ENCODE peak calls at places on chromosome 19, in six cellular contexts. Q is CD8-positive, alpha-beta T cell; X is sigmoid colon; G is neural progenitor cell; W is PC-3; F is upper lobe of left lung. H is an unnamed sample.

GRCh38 chr19:35015576-35016351 is 14.5 kb upstream of the SCN1B start:
- DNase-seq in Q (no peak), X (peak; percentile 76), G (no peak), W (no peak), F (no peak), H (no peak)

GRCh38 chr19:41696402-41697197 is 8.5 kb upstream of the CEACAM7 start:
- DNase-seq in Q (no peak), X (peak; percentile 48), G (no peak), W (peak; percentile 28), F (no peak), H (no peak)

GRCh38 chr19:35048911-35049411 is 7.4 kb downstream of the HPN start:
- DNase-seq in Q (no peak), X (no peak), G (no peak), W (no peak), F (peak; percentile 84), H (no peak)

GRCh38 chr19:34959021-34959420 is 5.0 kb downstream of the ZNF792 start:
- DNase-seq in Q (no peak), X (no peak), G (no peak), W (no peak), F (no peak), H (no peak)

GRCh38 chr19:41971363-41971762 is 12.2 kb upstream of the RABAC1 start:
- DNase-seq in Q (no peak), X (no peak), G (no peak), W (no peak), F (no peak), H (no peak)

GRCh38 chr19:35932291-35932936 is 3.8 kb upstream of the LRFN3 start:
- DNase-seq in Q (no peak), X (no peak), G (no peak), W (peak; percentile 16), F (no peak), H (no peak)

GRCh38 chr19:45676851-45677263 is 8.8 kb downstream of the GIPR start:
- DNase-seq in Q (no peak), X (no peak), G (no peak), W (no peak), F (no peak), H (no peak)

GRCh38 chr19:28864024-28864503 is 348.9 kb downstream of the UQCRFS1 start:
- DNase-seq in Q (no peak), X (no peak), G (no peak), W (no peak), F (no peak), H (no peak)

GRCh38 chr19:35357867-35358573 is at the start of gene FFAR3:
- DNase-seq in Q (no peak), X (peak; percentile 67), G (no peak), W (no peak), F (no peak), H (no peak)

GRCh38 chr19:46065486-46065885 is 24.7 kb upstream of the IGFL4 start:
- DNase-seq in Q (no peak), X (no peak), G (no peak), W (peak; percentile 63), F (no peak), H (peak; percentile 52)

GRCh38 chr19:16051254-16052025 is 24.9 kb upstream of the TPM4 start:
- DNase-seq in Q (no peak), X (no peak), G (no peak), W (peak; percentile 15), F (no peak), H (no peak)

GRCh38 chr19:6501740-6502648 is at the start of gene TUBB4A:
- DNase-seq in Q (no peak), X (no peak), G (peak; percentile 56), W (peak; percentile 17), F (peak; percentile 86), H (no peak)

GRCh38 chr19:4343056-4343844 is at the start of gene MPND:
- DNase-seq in Q (peak; percentile 81), X (peak; percentile 95), G (peak; percentile 96), W (peak; percentile 82), F (peak; percentile 99), H (no peak)

GRCh38 chr19:3985643-3986259 is 488 bp upstream of the EEF2 start:
- DNase-seq in Q (no peak), X (no peak), G (no peak), W (no peak), F (no peak), H (no peak)

GRCh38 chr19:48608798-48609263 is 2.3 kb downstream of the SPACA4 start:
- DNase-seq in Q (no peak), X (no peak), G (peak; percentile 68), W (peak; percentile 35), F (no peak), H (no peak)

GRCh38 chr19:4359627-4360000 is 16.3 kb downstream of the MPND start:
- DNase-seq in Q (no peak), X (peak; percentile 71), G (no peak), W (no peak), F (peak; percentile 70), H (no peak)

GRCh38 chr19:41218615-41219507 is at the start of gene AXL:
- DNase-seq in Q (no peak), X (peak; percentile 95), G (peak; percentile 94), W (peak; percentile 56), F (peak; percentile 89), H (peak; percentile 59)

GRCh38 chr19:41330476-41330875 is 20.5 kb downstream of the CCDC97 start:
- DNase-seq in Q (no peak), X (no peak), G (no peak), W (no peak), F (no peak), H (no peak)

GRCh38 chr19:4732680-4733114 is 9.1 kb upstream of the DPP9 start:
- DNase-seq in Q (peak; percentile 12), X (peak; percentile 81), G (peak; percentile 89), W (peak; percentile 87), F (no peak), H (no peak)

GRCh38 chr19:41998246-41999020 is 4.4 kb upstream of the ATP1A3 start:
- DNase-seq in Q (no peak), X (no peak), G (peak; percentile 92), W (peak; percentile 38), F (peak; percentile 88), H (no peak)

GRCh38 chr19:16876904-16877361 is 11.9 kb upstream of the F2RL3 start:
- DNase-seq in Q (no peak), X (no peak), G (no peak), W (peak; percentile 56), F (no peak), H (no peak)

GRCh38 chr19:7292950-7293794 is 1.0 kb downstream of the INSR start:
- DNase-seq in Q (no peak), X (peak; percentile 71), G (peak; percentile 36), W (no peak), F (peak; percentile 91), H (no peak)

GRCh38 chr19:8585057-8585893 is 8.0 kb upstream of the MYO1F start:
- DNase-seq in Q (no peak), X (no peak), G (no peak), W (no peak), F (peak; percentile 81), H (no peak)

GRCh38 chr19:14979136-14979497 is 547 bp downstream of the SLC1A6 start:
- DNase-seq in Q (no peak), X (no peak), G (peak; percentile 60), W (no peak), F (no peak), H (no peak)
- H3K4me3 ChIP-seq in Q (no peak overlapping the region), X (no peak overlapping the region), G (peak overlapping the region; percentile 83), W (peak overlapping the region; percentile 50), F (no peak overlapping the region), H (no peak overlapping the region)

GRCh38 chr19:58154679-58155648 is 4.4 kb upstream of the ZNF329 start:
- DNase-seq in Q (peak; percentile 96), X (peak; percentile 97), G (peak; percentile 99), W (peak; percentile 89), F (peak; percentile 99), H (peak; percentile 62)

GRCh38 chr19:58145849-58146248 is 4.7 kb downstream of the ZNF329 start:
- DNase-seq in Q (no peak), X (no peak), G (no peak), W (no peak), F (no peak), H (no peak)

GRCh38 chr19:58154287-58154678 is 3.7 kb upstream of the ZNF329 start:
- DNase-seq in Q (no peak), X (peak; percentile 69), G (peak; percentile 62), W (no peak), F (no peak), H (no peak)

GRCh38 chr19:58153386-58153785 is 2.8 kb upstream of the ZNF329 start:
- DNase-seq in Q (no peak), X (no peak), G (no peak), W (no peak), F (no peak), H (no peak)

GRCh38 chr19:58150328-58150921 is at the start of gene ZNF329:
- DNase-seq in Q (peak; percentile 82), X (peak; percentile 87), G (peak; percentile 94), W (peak; percentile 93), F (peak; percentile 97), H (peak; percentile 40)
- TF ChIP-seq CTCF in Q (no peak), X (no peak), G (no peak), W (no peak), F (no peak), H (no peak)

DNA sequence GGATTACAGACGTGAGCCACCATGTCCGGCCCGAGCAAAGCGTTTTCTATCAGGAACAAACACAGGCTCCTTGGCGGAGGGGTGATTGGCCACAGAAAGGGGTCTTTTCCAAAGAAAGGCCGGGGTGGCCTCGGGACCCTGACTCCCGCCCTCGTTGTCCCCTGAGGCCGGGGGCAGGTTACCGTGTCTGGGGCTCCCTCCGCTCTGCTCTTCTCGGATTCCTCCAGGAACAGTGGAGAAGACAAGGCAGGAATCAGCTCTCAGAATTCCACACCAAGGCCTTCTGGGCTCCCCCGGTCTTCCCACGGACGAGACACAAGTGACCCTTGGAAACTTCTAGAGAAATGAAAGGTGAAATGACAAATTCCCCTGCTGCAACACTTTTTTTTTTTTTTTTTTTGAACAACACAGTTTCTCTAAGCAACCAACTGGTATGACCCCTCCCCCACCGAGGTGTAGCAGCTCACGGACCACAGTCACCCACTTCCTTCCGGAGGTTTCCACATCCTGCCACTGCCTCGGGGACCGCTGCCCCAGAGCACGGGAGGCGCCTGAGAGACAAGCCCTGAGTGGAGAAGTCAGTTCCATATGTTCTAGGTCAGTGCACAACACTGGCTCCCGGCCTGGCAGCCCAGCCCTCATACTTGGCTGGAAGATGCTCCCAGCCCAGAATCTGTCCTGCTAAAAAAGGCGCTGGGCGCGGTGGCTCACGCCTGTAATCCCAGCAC is 11.0 kb downstream of the MOB3A start:
- DNase-seq in Q (peak; percentile 85), X (peak; percentile 81), G (no peak), W (peak; percentile 59), F (peak; percentile 85), H (no peak)
- H3K4me3 ChIP-seq in Q (peak overlapping the region; percentile 82), X (no peak overlapping the region), G (no peak overlapping the region), W (no peak overlapping the region), F (no peak overlapping the region), H (no peak overlapping the region)

DNA sequence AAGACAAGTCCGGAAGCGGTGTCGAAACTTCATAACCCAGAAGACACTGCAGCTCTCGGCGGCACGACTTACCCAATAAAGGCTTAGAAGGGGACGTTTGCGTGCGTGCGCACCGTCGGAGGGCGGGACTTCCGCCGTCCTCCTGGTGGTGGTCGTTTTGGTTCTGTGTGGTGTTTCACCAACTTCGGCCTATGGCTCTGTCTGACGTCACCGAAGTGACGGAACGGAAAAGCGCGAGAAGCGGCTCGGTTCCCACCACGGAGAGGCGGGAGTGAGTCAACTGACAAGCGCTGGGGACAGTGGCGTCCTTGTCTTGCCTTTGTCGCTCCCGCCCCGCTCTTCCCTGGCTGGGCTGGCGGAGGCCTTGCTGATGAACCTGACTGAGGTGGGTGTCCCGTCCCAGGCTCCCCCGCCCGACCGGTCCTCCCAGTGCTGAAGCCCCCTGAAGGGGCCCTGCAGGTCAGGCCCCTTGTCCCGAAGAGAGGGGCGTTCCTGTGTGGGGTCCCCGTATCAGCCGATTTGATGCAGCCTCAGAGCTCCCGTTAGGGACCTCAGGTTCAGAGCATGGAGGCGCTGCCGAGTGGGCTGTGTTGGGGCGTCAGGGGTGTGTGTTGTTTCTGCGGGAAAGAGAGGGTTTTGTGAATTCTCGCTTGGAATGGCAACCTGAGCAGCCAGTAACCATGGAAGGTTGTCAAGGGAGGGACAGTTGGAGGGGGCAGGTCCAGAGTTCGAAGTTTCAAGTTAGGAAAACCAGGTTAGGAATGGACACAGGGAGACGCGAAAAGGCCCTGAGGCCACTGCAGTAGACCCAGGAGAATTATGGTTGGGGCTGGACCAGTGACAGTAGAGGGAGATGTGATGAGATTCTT is at the start of gene ZNF548:
- DNase-seq in Q (peak; percentile 95), X (peak; percentile 98), G (peak; percentile 99), W (peak; percentile 98), F (peak; percentile 100), H (peak; percentile 97)
- TF ChIP-seq CTCF in Q (no peak), X (peak; percentile 22), G (peak; percentile 34), W (peak; percentile 25), F (no peak), H (no peak)